ENCODE peak calls at places on chromosomes 1 and 21, in four cellular contexts. One of them, this sample, is unnamed.

GRCh38 chr1:23537296-23537993 is 6.4 kb upstream of the E2F2 start:
- DNase-seq in uterus: no peak
- DNase-seq in tibial artery: no peak
- DNase-seq in choroid plexus epithelial cell: no peak
- DNase-seq in this sample: peak; percentile 27

GRCh38 chr1:21594935-21595897 is 73.9 kb downstream of the RAP1GAP start:
- DNase-seq in tibial artery: no peak
- DNase-seq in uterus: no peak
- DNase-seq in choroid plexus epithelial cell: peak; percentile 62
- DNase-seq in this sample: peak; percentile 56

GRCh38 chr1:194104247-194104844 is 917.9 kb upstream of the B3GALT2 start:
- DNase-seq in uterus: no peak
- DNase-seq in choroid plexus epithelial cell: peak; percentile 7
- DNase-seq in tibial artery: no peak
- DNase-seq in this sample: no peak

GRCh38 chr21:18517905-18518566 is 114.5 kb upstream of the TMPRSS15 start:
- DNase-seq in choroid plexus epithelial cell: no peak
- DNase-seq in tibial artery: no peak
- DNase-seq in uterus: no peak
- DNase-seq in this sample: no peak

GRCh38 chr1:220874201-220874655 is 5.0 kb upstream of the HLX start:
- DNase-seq in uterus: peak; percentile 52
- DNase-seq in tibial artery: no peak
- DNase-seq in choroid plexus epithelial cell: peak; percentile 68
- DNase-seq in this sample: peak; percentile 76

GRCh38 chr21:19553930-19554615 is 1150.5 kb upstream of the TMPRSS15 start:
- DNase-seq in uterus: no peak
- DNase-seq in tibial artery: no peak
- DNase-seq in choroid plexus epithelial cell: peak; percentile 20
- DNase-seq in this sample: no peak

GRCh38 chr1:23169727-23170335 is 1.2 kb upstream of the LUZP1 start:
- DNase-seq in tibial artery: peak; percentile 82
- DNase-seq in choroid plexus epithelial cell: peak; percentile 90
- DNase-seq in uterus: peak; percentile 84
- DNase-seq in this sample: peak; percentile 95

GRCh38 chr1:37741130-37741529 is 23.8 kb downstream of the EPHA10 start:
- DNase-seq in tibial artery: peak; percentile 24
- DNase-seq in choroid plexus epithelial cell: peak; percentile 75
- DNase-seq in uterus: no peak
- DNase-seq in this sample: peak; percentile 59

GRCh38 chr1:204263240-204263848 is 49.6 kb upstream of the GOLT1A start:
- DNase-seq in choroid plexus epithelial cell: no peak
- DNase-seq in uterus: no peak
- DNase-seq in tibial artery: no peak
- DNase-seq in this sample: no peak

GRCh38 chr1:229694053-229694693 is 68.1 kb downstream of the URB2 start:
- DNase-seq in uterus: peak; percentile 70
- DNase-seq in tibial artery: peak; percentile 75
- DNase-seq in choroid plexus epithelial cell: peak; percentile 92
- DNase-seq in this sample: peak; percentile 63

GRCh38 chr1:29424266-29424665 is 187.9 kb downstream of the PTPRU start:
- DNase-seq in uterus: no peak
- DNase-seq in choroid plexus epithelial cell: no peak
- DNase-seq in tibial artery: no peak
- DNase-seq in this sample: no peak

GRCh38 chr1:12549106-12549459 is 68.9 kb downstream of the DHRS3 start:
- DNase-seq in uterus: peak; percentile 74
- DNase-seq in tibial artery: peak; percentile 80
- DNase-seq in choroid plexus epithelial cell: peak; percentile 58
- DNase-seq in this sample: no peak

GRCh38 chr1:31336687-31337467 is 36.0 kb downstream of the FABP3 start:
- DNase-seq in uterus: no peak
- DNase-seq in choroid plexus epithelial cell: no peak
- DNase-seq in tibial artery: no peak
- DNase-seq in this sample: no peak

GRCh38 chr1:31335007-31335406 is 37.9 kb downstream of the FABP3 start:
- DNase-seq in uterus: no peak
- DNase-seq in choroid plexus epithelial cell: peak; percentile 67
- DNase-seq in tibial artery: no peak
- DNase-seq in this sample: peak; percentile 64
- TF ChIP-seq CTCF in uterus: peak; percentile 23
- TF ChIP-seq CTCF in choroid plexus epithelial cell: peak; percentile 68
- TF ChIP-seq CTCF in tibial artery: peak; percentile 41
- TF ChIP-seq CTCF in this sample: peak; percentile 69

GRCh38 chr1:228241259-228241658 is 33.4 kb downstream of the OBSCN start:
- DNase-seq in tibial artery: no peak
- DNase-seq in choroid plexus epithelial cell: no peak
- DNase-seq in uterus: no peak
- DNase-seq in this sample: no peak
- H3K4me3 ChIP-seq in tibial artery: no peak overlapping the region
- H3K4me3 ChIP-seq in choroid plexus epithelial cell: no peak overlapping the region
- H3K4me3 ChIP-seq in uterus: no peak overlapping the region
- H3K4me3 ChIP-seq in this sample: no peak overlapping the region

GRCh38 chr1:20342294-20343148 is 51.8 kb downstream of the VWA5B1 start:
- DNase-seq in choroid plexus epithelial cell: no peak
- DNase-seq in uterus: no peak
- DNase-seq in tibial artery: no peak
- DNase-seq in this sample: no peak
- TF ChIP-seq CTCF in choroid plexus epithelial cell: no peak
- TF ChIP-seq CTCF in uterus: no peak
- TF ChIP-seq CTCF in tibial artery: no peak
- TF ChIP-seq CTCF in this sample: no peak

GRCh38 chr1:44355582-44356305 is 687 bp upstream of the ERI3 start:
- DNase-seq in tibial artery: no peak
- DNase-seq in choroid plexus epithelial cell: no peak
- DNase-seq in uterus: no peak
- DNase-seq in this sample: no peak
- H3K4me3 ChIP-seq in tibial artery: peak overlapping the region; percentile 100
- H3K4me3 ChIP-seq in choroid plexus epithelial cell: peak overlapping the region; percentile 84
- H3K4me3 ChIP-seq in uterus: peak overlapping the region; percentile 99
- H3K4me3 ChIP-seq in this sample: peak overlapping the region; percentile 30

DNA sequence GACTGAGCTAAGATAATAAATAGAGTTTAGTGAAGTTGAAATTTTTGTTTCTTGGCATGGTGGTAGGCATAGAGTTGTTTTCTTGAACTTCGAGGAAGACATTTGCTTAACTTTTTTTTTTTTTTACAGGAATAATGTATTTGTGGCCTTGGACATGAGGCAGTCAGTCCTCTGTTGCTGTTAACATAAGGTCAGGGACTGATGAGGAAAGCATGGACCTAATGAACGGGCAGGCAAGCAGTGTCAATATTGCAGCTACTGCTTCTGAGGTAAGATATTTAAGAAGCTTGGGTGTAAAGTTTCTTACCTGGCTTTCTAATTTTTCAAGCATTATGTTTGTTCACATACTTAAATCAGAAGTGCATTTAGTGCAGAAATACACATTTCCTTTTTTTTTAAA is 51.5 kb downstream of the RALGPS2 start:
- DNase-seq in tibial artery: no peak
- DNase-seq in choroid plexus epithelial cell: no peak
- DNase-seq in uterus: no peak
- DNase-seq in this sample: no peak
- TF ChIP-seq CTCF in tibial artery: no peak
- TF ChIP-seq CTCF in choroid plexus epithelial cell: no peak
- TF ChIP-seq CTCF in uterus: no peak
- TF ChIP-seq CTCF in this sample: no peak

DNA sequence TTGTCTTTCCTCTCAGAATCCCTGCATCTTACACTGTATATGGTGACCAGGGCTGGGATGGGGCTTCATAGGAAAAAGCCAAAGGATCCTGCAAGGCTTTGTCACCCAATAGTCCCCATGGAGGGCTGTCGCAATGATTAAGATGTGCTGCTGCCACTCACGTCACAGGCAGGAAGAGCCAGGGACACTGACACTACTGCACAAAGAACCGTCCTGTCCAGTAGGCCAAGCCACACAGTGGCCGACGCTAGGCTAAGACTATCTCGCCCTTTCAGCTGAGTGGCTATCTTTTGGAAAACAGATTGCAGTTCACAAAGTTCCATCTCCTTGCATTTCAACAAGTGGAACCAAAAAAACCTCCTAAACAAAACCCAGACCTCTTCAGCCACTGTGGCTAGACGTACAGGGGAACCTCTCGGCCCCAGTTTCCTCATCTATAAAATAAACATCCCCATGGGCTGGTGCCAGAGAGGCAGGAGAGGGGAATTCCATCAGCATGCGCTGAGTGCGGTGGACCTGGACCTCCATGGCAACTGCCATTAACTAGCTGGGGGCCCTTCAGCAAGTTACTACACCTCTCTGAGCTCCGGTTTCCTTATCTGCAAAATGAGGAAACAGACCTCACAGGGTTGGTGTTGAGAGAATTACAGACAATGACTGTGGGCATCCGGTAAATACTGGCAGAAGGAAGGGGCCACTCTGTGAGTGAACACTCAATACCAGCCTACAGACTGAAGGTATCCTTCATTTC is 8.7 kb downstream of the CAPZB start:
- DNase-seq in tibial artery: no peak
- DNase-seq in uterus: no peak
- DNase-seq in choroid plexus epithelial cell: peak; percentile 85
- DNase-seq in this sample: peak; percentile 47
- H3K4me3 ChIP-seq in tibial artery: no peak overlapping the region
- H3K4me3 ChIP-seq in uterus: no peak overlapping the region
- H3K4me3 ChIP-seq in choroid plexus epithelial cell: no peak overlapping the region
- H3K4me3 ChIP-seq in this sample: no peak overlapping the region

GRCh38 chr1:233904979-233905415 is 521 bp downstream of the SLC35F3 start:
- DNase-seq in tibial artery: no peak
- DNase-seq in uterus: no peak
- DNase-seq in choroid plexus epithelial cell: no peak
- DNase-seq in this sample: no peak
- TF ChIP-seq CTCF in tibial artery: no peak
- TF ChIP-seq CTCF in uterus: no peak
- TF ChIP-seq CTCF in choroid plexus epithelial cell: no peak
- TF ChIP-seq CTCF in this sample: no peak